ENCODE peak calls at places on chromosome 17, in four cellular contexts. T is heart left ventricle, O is fibroblast of lung, E is Peyer's patch. B is an unnamed sample.

GRCh38 chr17:56577190-56577589 is 16.3 kb upstream of the NOG start:
- DNase-seq in T (no peak), O (no peak), E (no peak), B (no peak)

GRCh38 chr17:55722742-55723487 is at the start of gene TMEM100:
- DNase-seq in T (peak; percentile 58), O (peak; percentile 82), E (no peak), B (no peak)

GRCh38 chr17:3885970-3886369 is 6.9 kb downstream of the CAMKK1 start:
- DNase-seq in T (no peak), O (peak; percentile 76), E (no peak), B (no peak)

GRCh38 chr17:41352597-41353366 is 2.2 kb upstream of the KRT33A start:
- DNase-seq in T (no peak), O (no peak), E (no peak), B (no peak)

GRCh38 chr17:45114117-45114932 is 18.0 kb downstream of the PLCD3 start:
- DNase-seq in T (no peak), O (no peak), E (no peak), B (no peak)

GRCh38 chr17:16314189-16314588 is 39.1 kb downstream of the CENPV start:
- DNase-seq in T (no peak), O (no peak), E (no peak), B (no peak)

GRCh38 chr17:44314524-44314868 is 6.1 kb downstream of the RUNDC3A start:
- DNase-seq in T (no peak), O (no peak), E (no peak), B (no peak)

GRCh38 chr17:74770498-74771318 is 5.4 kb downstream of the NAT9 start:
- DNase-seq in T (peak; percentile 61), O (peak; percentile 37), E (peak; percentile 92), B (no peak)

GRCh38 chr17:41065829-41066624 is at the start of gene KRTAP2-4:
- DNase-seq in T (no peak), O (peak; percentile 30), E (no peak), B (no peak)

GRCh38 chr17:44607836-44608690 is 48.2 kb upstream of the MEIOC start:
- DNase-seq in T (peak; percentile 51), O (peak; percentile 53), E (no peak), B (no peak)

GRCh38 chr17:7218774-7219173 is 862 bp downstream of the DLG4 start:
- DNase-seq in T (no peak), O (no peak), E (no peak), B (no peak)

GRCh38 chr17:3917391-3917931 is 1.2 kb upstream of the P2RX1 start:
- DNase-seq in T (peak; percentile 78), O (peak; percentile 47), E (peak; percentile 70), B (no peak)

GRCh38 chr17:41811549-41812175 is at the start of gene P3H4:
- DNase-seq in T (peak; percentile 76), O (peak; percentile 81), E (peak; percentile 92), B (no peak)

GRCh38 chr17:69763503-69763902 is 311.5 kb upstream of the KCNJ16 start:
- DNase-seq in T (no peak), O (peak; percentile 41), E (no peak), B (no peak)

GRCh38 chr17:75516619-75517276 is 420 bp downstream of the TSEN54 start:
- DNase-seq in T (peak; percentile 47), O (peak; percentile 22), E (peak; percentile 60), B (no peak)

GRCh38 chr17:50123649-50124349 is 6.2 kb downstream of the SAMD14 start:
- DNase-seq in T (no peak), O (no peak), E (no peak), B (no peak)

GRCh38 chr17:21029515-21029914 is 13.3 kb downstream of the USP22 start:
- DNase-seq in T (no peak), O (no peak), E (peak; percentile 19), B (no peak)

GRCh38 chr17:38908676-38909181 is 16.7 kb upstream of the LASP1NB start:
- DNase-seq in T (no peak), O (no peak), E (no peak), B (no peak)

GRCh38 chr17:18974407-18975149 is 22.6 kb downstream of the SLC5A10 start:
- DNase-seq in T (no peak), O (no peak), E (no peak), B (no peak)

GRCh38 chr17:54270499-54270898 is 447.8 kb downstream of the KIF2B start:
- DNase-seq in T (no peak), O (no peak), E (no peak), B (no peak)

GRCh38 chr17:3959921-3960601 is 4.2 kb downstream of the ATP2A3 start:
- DNase-seq in T (no peak), O (no peak), E (no peak), B (no peak)

GRCh38 chr17:16950488-16950887 is 21.4 kb downstream of the TNFRSF13B start:
- DNase-seq in T (no peak), O (no peak), E (peak; percentile 44), B (no peak)

GRCh38 chr17:12842936-12843335 is 53.6 kb downstream of the ARHGAP44 start:
- DNase-seq in T (no peak), O (no peak), E (no peak), B (no peak)

GRCh38 chr17:64369007-64369893 is 21.4 kb downstream of the PECAM1 start:
- DNase-seq in T (no peak), O (no peak), E (no peak), B (no peak)

GRCh38 chr17:81354252-81354943 is 40.9 kb upstream of the BAHCC1 start:
- DNase-seq in T (no peak), O (no peak), E (no peak), B (no peak)

GRCh38 chr17:56833023-56833811 is 503 bp downstream of the C17orf67 start:
- DNase-seq in T (peak; percentile 50), O (peak; percentile 50), E (peak; percentile 90), B (no peak)

GRCh38 chr17:40556198-40556661 is 9.0 kb downstream of the CCR7 start:
- DNase-seq in T (no peak), O (no peak), E (no peak), B (no peak)

GRCh38 chr17:7403043-7403901 is 625 bp downstream of the TMEM256 start:
- DNase-seq in T (peak; percentile 67), O (no peak), E (peak; percentile 88), B (peak; percentile 26)

GRCh38 chr17:49523706-49524472 is 28.8 kb downstream of the NGFR start:
- DNase-seq in T (no peak), O (no peak), E (peak; percentile 34), B (no peak)

DNA sequence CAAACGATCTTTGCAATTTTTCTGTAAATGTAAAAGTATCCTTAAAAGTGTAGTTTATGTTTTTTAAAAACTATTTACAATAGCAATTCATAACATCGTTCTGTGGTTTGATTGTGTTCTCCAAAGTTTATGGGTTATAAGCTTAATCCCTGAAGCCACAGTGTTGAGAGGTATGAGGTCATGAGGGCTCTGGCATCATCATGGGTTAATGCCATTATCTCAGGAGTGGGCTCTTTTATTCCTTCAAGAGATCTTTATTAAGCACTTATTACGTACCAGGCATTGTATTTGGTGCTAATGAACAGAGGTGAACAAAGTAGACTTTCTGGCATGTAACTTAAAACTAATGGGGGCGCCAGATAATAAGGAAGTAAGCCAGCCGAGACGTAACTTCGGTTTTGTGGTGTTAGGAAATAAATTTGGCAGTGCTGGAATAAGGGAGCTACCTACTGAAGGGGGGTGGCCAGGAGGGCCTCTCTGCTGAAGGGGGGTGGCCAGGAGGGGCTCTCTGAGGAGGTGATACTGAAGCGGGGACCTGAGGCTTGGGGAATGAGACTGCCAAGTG is 158.1 kb downstream of the VPS53 start:
- DNase-seq in T (no peak), O (no peak), E (no peak), B (no peak)
- TF ChIP-seq CTCF in T (no peak), O (no peak), E (no peak), B (no peak)

GRCh38 chr17:31583795-31584340 is 192.4 kb downstream of the RAB11FIP4 start:
- DNase-seq in T (no peak), O (no peak), E (no peak), B (no peak)
- H3K4me1 ChIP-seq in T (peaks cover 5% of the 10 kb centered on the region), O (peaks cover 32% of the 10 kb centered on the region), E (no peaks in the 10 kb centered on the region), B (peaks cover 42% of the 10 kb centered on the region)

DNA sequence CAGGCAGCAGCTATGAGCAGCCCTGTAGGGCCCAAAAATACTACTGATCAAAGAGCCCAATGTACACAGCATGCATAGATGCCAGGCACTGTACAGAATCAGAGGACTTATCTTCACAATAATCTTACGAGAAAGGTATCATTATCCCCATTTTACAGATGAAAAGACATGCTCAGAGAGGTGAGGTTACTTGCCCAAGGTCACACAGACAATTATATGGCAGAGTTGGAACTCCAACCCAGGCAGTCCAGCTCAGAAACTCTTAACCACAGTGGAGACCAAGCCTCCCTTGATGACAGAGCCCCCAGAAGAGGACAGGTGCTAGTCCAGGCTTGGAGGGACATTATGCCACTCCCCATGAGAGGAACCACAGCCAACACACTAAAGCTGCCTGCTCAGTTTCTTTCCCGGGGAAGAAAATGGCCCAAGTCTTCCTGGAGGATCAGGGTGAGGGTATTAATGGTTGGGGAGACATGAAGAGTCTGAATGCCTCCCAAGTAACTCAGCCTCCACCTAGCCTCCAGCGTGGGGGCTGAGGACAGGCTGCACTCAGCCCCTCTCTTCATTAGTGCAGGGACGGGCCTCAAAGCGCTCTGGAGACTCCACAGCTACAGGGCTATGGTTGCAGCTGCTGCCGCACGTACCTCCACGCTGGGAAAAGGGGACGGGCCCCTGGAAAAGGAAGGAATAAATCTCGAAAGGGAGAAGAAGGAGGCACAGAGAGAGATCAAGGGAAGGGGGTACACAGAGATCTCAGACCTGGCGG is 820 bp downstream of the UNC119 start:
- DNase-seq in T (no peak), O (no peak), E (no peak), B (no peak)
- H3K27ac ChIP-seq in T (peak overlapping the region; percentile 74), O (no peak overlapping the region), E (peak overlapping the region; percentile 71), B (peak overlapping the region; percentile 59)

GRCh38 chr17:79796570-79797491 is at the start of gene CBX8:
- DNase-seq in T (peak; percentile 100), O (peak; percentile 99), E (peak; percentile 100), B (peak; percentile 98)
- TF ChIP-seq CTCF in T (peak; percentile 26), O (no peak), E (peak; percentile 14), B (no peak)

GRCh38 chr17:77444653-77445029 is 303.9 kb downstream of the SEC14L1 start:
- DNase-seq in T (no peak), O (peak; percentile 92), E (no peak), B (no peak)

GRCh38 chr17:77445908-77446535 is 305.3 kb downstream of the SEC14L1 start:
- DNase-seq in T (no peak), O (no peak), E (peak; percentile 94), B (no peak)

GRCh38 chr17:77443743-77444260 is 303.0 kb downstream of the SEC14L1 start:
- DNase-seq in T (no peak), O (no peak), E (no peak), B (no peak)

GRCh38 chr17:77446959-77447634 is 306.3 kb downstream of the SEC14L1 start:
- DNase-seq in T (no peak), O (peak; percentile 86), E (no peak), B (no peak)

GRCh38 chr17:77445030-77445907 is 304.5 kb downstream of the SEC14L1 start:
- DNase-seq in T (no peak), O (peak; percentile 91), E (peak; percentile 95), B (no peak)
- H3K4me1 ChIP-seq in T (peaks cover 3% of the 10 kb centered on the region), O (peaks cover 66% of the 10 kb centered on the region), E (peaks cover 58% of the 10 kb centered on the region), B (peaks cover 25% of the 10 kb centered on the region)

B was measured in thoracic aorta.